ENCODE peak calls at places on chromosomes 3 and 15, in four cellular contexts. R is GM12892; W is ELR; D is activated CD8-positive, alpha-beta memory T cell treated with anti-CD3 and anti-CD28 coated beads for 1 hour. O is an unnamed sample.

GRCh38 chr3:59758672-59759071 is 708.8 kb upstream of the CFAP20DC start:
- DNase-seq in W (no peak), D (no peak), R (no peak), O (no peak)

GRCh38 chr3:182327196-182327681 is 466.1 kb upstream of the ATP11B start:
- DNase-seq in D (no peak), R (no peak), W (peak; percentile 4), O (no peak)

GRCh38 chr15:66897971-66898370 is 167.4 kb upstream of the SMAD3 start:
- DNase-seq in D (no peak), R (no peak), W (no peak), O (no peak)

GRCh38 chr15:59274126-59274970 is 67.7 kb downstream of the LDHAL6B start:
- DNase-seq in D (no peak), W (peak; percentile 71), R (no peak), O (no peak)

GRCh38 chr3:62167566-62168262 is 205.6 kb downstream of the FEZF2 start:
- DNase-seq in W (no peak), D (no peak), R (no peak), O (no peak)

GRCh38 chr3:8561365-8561764 is 59.7 kb downstream of the LMCD1 start:
- DNase-seq in W (no peak), R (no peak), D (no peak), O (no peak)

GRCh38 chr15:91882858-91883586 is 29.5 kb downstream of the SLCO3A1 start:
- DNase-seq in R (no peak), W (no peak), D (no peak), O (no peak)

GRCh38 chr15:22902578-22902977 is 64.1 kb downstream of the NIPA2 start:
- DNase-seq in D (no peak), W (no peak), R (no peak), O (no peak)

GRCh38 chr3:190671658-190672057 is 157.8 kb downstream of the IL1RAP start:
- DNase-seq in R (no peak), D (no peak), W (peak; percentile 39), O (no peak)

GRCh38 chr15:95563634-95564033 is 766.9 kb upstream of the NR2F2 start:
- DNase-seq in W (no peak), D (no peak), R (no peak), O (no peak)

GRCh38 chr3:119418641-119419040 is 44.8 kb downstream of the TMEM39A start:
- DNase-seq in D (no peak), W (peak; percentile 19), R (no peak), O (no peak)

GRCh38 chr15:56869573-56869972 is 48.9 kb upstream of the TCF12 start:
- DNase-seq in W (peak; percentile 32), D (no peak), R (no peak), O (no peak)

GRCh38 chr3:11661827-11662226 is 18.1 kb upstream of the VGLL4 start:
- DNase-seq in R (no peak), D (no peak), W (peak; percentile 38), O (no peak)

GRCh38 chr3:42174679-42175660 is 83.8 kb downstream of the TRAK1 start:
- DNase-seq in W (no peak), R (no peak), D (no peak), O (no peak)

GRCh38 chr15:97576916-97577645 is 383.4 kb upstream of the ARRDC4 start:
- DNase-seq in W (no peak), R (no peak), D (no peak), O (no peak)

GRCh38 chr15:74442063-74442462 is 8.3 kb upstream of the SEMA7A start:
- DNase-seq in R (no peak), W (no peak), D (no peak), O (no peak)

GRCh38 chr3:160227389-160227788 is 2.2 kb downstream of the C3orf80 start:
- DNase-seq in W (no peak), R (no peak), D (no peak), O (no peak)

GRCh38 chr3:190155752-190156151 is 35.1 kb upstream of the P3H2 start:
- DNase-seq in R (no peak), D (no peak), W (no peak), O (no peak)

GRCh38 chr15:20310603-20311002 is 231.0 kb downstream of the GOLGA6L6 start:
- DNase-seq in W (no peak), D (no peak), R (no peak), O (no peak)

GRCh38 chr3:147419731-147420360 is 10.7 kb downstream of the ZIC1 start:
- DNase-seq in D (no peak), R (no peak), W (no peak), O (no peak)

GRCh38 chr3:111882799-111883198 is 23.7 kb downstream of the PHLDB2 start:
- DNase-seq in R (no peak), D (no peak), W (no peak), O (peak; percentile 5)

GRCh38 chr3:44712455-44713075 is at the start of gene ZNF502:
- DNase-seq in D (no peak), R (peak; percentile 9), W (peak; percentile 82), O (no peak)

GRCh38 chr3:47890832-47891620 is 88.1 kb downstream of the DHX30 start:
- DNase-seq in D (no peak), W (no peak), R (no peak), O (no peak)

GRCh38 chr3:195609229-195609628 is 25.5 kb upstream of the APOD start:
- DNase-seq in D (no peak), W (no peak), R (no peak), O (no peak)

GRCh38 chr3:123641084-123641462 is 56.2 kb upstream of the HACD2 start:
- DNase-seq in D (no peak), W (no peak), R (no peak), O (no peak)

GRCh38 chr3:121649645-121650044 is 11.1 kb downstream of the HCLS1 start:
- DNase-seq in W (peak; percentile 57), D (no peak), R (no peak), O (no peak)

GRCh38 chr15:101650145-101650544 is 2.0 kb downstream of the TM2D3 start:
- DNase-seq in D (no peak), W (no peak), R (no peak), O (no peak)

GRCh38 chr3:185207931-185208746 is 45.7 kb downstream of the EHHADH start:
- DNase-seq in R (peak; percentile 32), D (no peak), W (peak; percentile 79), O (no peak)

GRCh38 chr15:45535486-45536042 is 13.0 kb upstream of the SLC30A4 start:
- DNase-seq in W (no peak), D (no peak), R (no peak), O (no peak)

GRCh38 chr3:106913966-106914365 is 463.3 kb upstream of the CCDC54 start:
- DNase-seq in D (no peak), W (no peak), R (no peak), O (no peak)

GRCh38 chr3:73353661-73354217 is 271.0 kb downstream of the PDZRN3 start:
- DNase-seq in D (no peak), R (no peak), W (no peak), O (no peak)

GRCh38 chr15:71485094-71485693 is 325.2 kb upstream of the NR2E3 start:
- DNase-seq in W (peak; percentile 28), D (no peak), R (no peak), O (no peak)

GRCh38 chr3:117669761-117670160 is 960.2 kb downstream of the TUSC7 start:
- DNase-seq in W (no peak), R (no peak), D (no peak), O (no peak)

GRCh38 chr3:99910752-99911151 is 93.1 kb downstream of the CMSS1 start:
- DNase-seq in D (no peak), W (no peak), R (no peak), O (no peak)

GRCh38 chr15:31197497-31198414 is 96.2 kb upstream of the TRPM1 start:
- DNase-seq in R (no peak), D (no peak), W (peak; percentile 45), O (no peak)

GRCh38 chr3:50189274-50189673 is 2.1 kb upstream of the GNAT1 start:
- DNase-seq in R (no peak), W (peak; percentile 85), D (no peak), O (no peak)

GRCh38 chr3:150059729-150060128 is 89.0 kb upstream of the PFN2 start:
- DNase-seq in W (no peak), R (no peak), D (no peak), O (no peak)

GRCh38 chr3:184676927-184677326 is 34.9 kb downstream of the MAGEF1 start:
- DNase-seq in D (no peak), W (no peak), R (no peak), O (peak; percentile 74)

GRCh38 chr3:150022406-150023238 is 51.9 kb upstream of the PFN2 start:
- DNase-seq in W (peak; percentile 26), R (no peak), D (no peak), O (no peak)